ENCODE peak calls at places on chromosome 10, in four cellular contexts. T is dorsolateral prefrontal cortex, H is keratinocyte, R is HCT116. W is an unnamed sample.

GRCh38 chr10:118482393-118483331 is 112.8 kb downstream of the PRLHR start:
- DNase-seq in R (no peak), H (no peak), T (no peak), W (no peak)

GRCh38 chr10:29969255-29970011 is 90.0 kb downstream of the JCAD start:
- DNase-seq in T (no peak), H (no peak), R (no peak), W (no peak)

GRCh38 chr10:70692043-70692603 is 19.8 kb downstream of the ADAMTS14 start:
- DNase-seq in T (no peak), R (no peak), H (no peak), W (no peak)

GRCh38 chr10:24349379-24350110 is 140.6 kb downstream of the KIAA1217 start:
- DNase-seq in H (peak; percentile 32), T (no peak), R (no peak), W (peak; percentile 29)

GRCh38 chr10:122121059-122121458 is 132.1 kb downstream of the TACC2 start:
- DNase-seq in H (no peak), T (no peak), R (no peak), W (no peak)

GRCh38 chr10:61899045-61899444 is 2.5 kb upstream of the ARID5B start:
- DNase-seq in H (no peak), R (no peak), T (no peak), W (peak; percentile 74)

GRCh38 chr10:69101451-69102095 is 13.7 kb downstream of the SRGN start:
- DNase-seq in H (no peak), R (no peak), T (no peak), W (no peak)

GRCh38 chr10:86372785-86373239 is 6.2 kb upstream of the GRID1 start:
- DNase-seq in R (no peak), H (no peak), T (peak; percentile 37), W (no peak)

GRCh38 chr10:30818854-30819253 is 189.3 kb upstream of the LYZL2 start:
- DNase-seq in R (no peak), H (no peak), T (no peak), W (no peak)

GRCh38 chr10:96368971-96369370 is 10.2 kb upstream of the OPALIN start:
- DNase-seq in T (no peak), R (no peak), H (no peak), W (no peak)

GRCh38 chr10:129615381-129615780 is 148.3 kb downstream of the MGMT start:
- DNase-seq in T (no peak), R (no peak), H (no peak), W (no peak)

GRCh38 chr10:557792-558328 is 131.6 kb downstream of the DIP2C start:
- DNase-seq in H (no peak), R (peak; percentile 3), T (no peak), W (no peak)

GRCh38 chr10:117373848-117374505 is 1.3 kb downstream of the PDZD8 start:
- DNase-seq in H (no peak), T (no peak), R (no peak), W (peak; percentile 45)

GRCh38 chr10:122555431-122555830 is 5.1 kb upstream of the DMBT1 start:
- DNase-seq in H (no peak), R (no peak), T (no peak), W (no peak)

GRCh38 chr10:50219646-50220045 is 31.7 kb downstream of the ASAH2 start:
- DNase-seq in T (no peak), H (no peak), R (no peak), W (no peak)

GRCh38 chr10:17062009-17062408 is 67.6 kb downstream of the CUBN start:
- DNase-seq in T (no peak), R (peak; percentile 50), H (no peak), W (peak; percentile 62)

GRCh38 chr10:50385610-50386009 is 134.3 kb upstream of the ASAH2 start:
- DNase-seq in R (no peak), T (peak; percentile 43), H (no peak), W (no peak)

GRCh38 chr10:49688920-49689319 is 9.5 kb downstream of the C10orf53 start:
- DNase-seq in R (no peak), T (no peak), H (no peak), W (no peak)

GRCh38 chr10:113027230-113027573 is 77.2 kb downstream of the TCF7L2 start:
- DNase-seq in T (no peak), R (no peak), H (no peak), W (no peak)

GRCh38 chr10:73368238-73368637 is 9.6 kb upstream of the CFAP70 start:
- DNase-seq in H (no peak), R (no peak), T (no peak), W (no peak)

GRCh38 chr10:13102002-13102794 is 2.2 kb downstream of the OPTN start:
- DNase-seq in H (no peak), R (no peak), T (no peak), W (no peak)

GRCh38 chr10:94546058-94546595 is 539 bp downstream of the HELLS start:
- DNase-seq in H (no peak), R (no peak), T (no peak), W (peak; percentile 38)

GRCh38 chr10:5843814-5844705 is 30.8 kb upstream of the GDI2 start:
- DNase-seq in R (no peak), H (no peak), T (no peak), W (no peak)

GRCh38 chr10:3902054-3902808 is 117.2 kb upstream of the KLF6 start:
- DNase-seq in R (no peak), T (no peak), H (no peak), W (no peak)
- TF ChIP-seq CTCF in R (no peak), T (no peak), H (no peak), W (no peak)

DNA sequence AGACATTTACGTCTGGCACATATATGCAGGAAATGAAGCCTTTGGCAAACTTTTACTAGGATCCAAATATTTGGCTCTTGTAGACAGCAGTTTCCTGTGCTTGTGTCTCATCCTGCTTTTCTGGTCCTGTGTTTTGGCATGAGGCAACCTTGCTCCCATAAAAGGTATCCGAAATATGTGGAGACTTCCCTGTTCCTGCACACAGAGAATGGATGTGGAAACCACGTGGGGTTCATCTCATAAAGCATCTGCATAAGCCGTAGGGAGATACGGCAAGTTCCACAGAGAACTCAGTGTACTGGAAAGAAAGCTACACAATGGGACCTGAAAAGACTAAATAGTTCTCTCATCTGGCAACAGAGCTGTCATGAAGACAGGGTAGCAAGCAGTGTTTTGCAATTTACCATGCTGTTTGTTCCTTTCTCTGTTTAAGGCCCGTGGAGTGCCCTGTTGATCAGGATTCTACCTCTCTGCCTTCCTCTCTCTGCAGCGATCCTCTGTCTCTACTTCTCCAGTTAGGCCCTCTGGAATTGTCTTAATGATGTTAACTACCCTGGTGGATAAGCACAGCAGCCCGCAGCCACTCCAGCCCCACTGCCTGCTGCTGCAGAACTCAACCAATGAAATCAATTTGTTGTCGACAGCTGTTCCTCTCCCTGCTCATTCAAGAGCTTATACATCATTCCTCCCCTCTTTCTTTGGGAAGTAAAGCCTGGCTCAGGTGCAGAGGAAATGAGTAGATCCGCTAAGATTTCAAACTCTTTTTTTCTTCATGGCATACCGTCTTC is 293.6 kb downstream of the CSTF2T start:
- DNase-seq in H (no peak), R (no peak), T (no peak), W (peak; percentile 5)
- H3K27ac ChIP-seq in H (no peak overlapping the region), R (no peak overlapping the region), T (no peak overlapping the region), W (peak overlapping the region; percentile 70)

GRCh38 chr10:44164256-44164956 is 220.5 kb downstream of the CXCL12 start:
- DNase-seq in T (no peak), H (no peak), R (no peak), W (no peak)

GRCh38 chr10:44168478-44168877 is 216.4 kb downstream of the CXCL12 start:
- DNase-seq in T (no peak), R (no peak), H (no peak), W (no peak)

GRCh38 chr10:44166441-44166840 is 218.5 kb downstream of the CXCL12 start:
- DNase-seq in H (no peak), T (no peak), R (no peak), W (no peak)

GRCh38 chr10:44171765-44172164 is 213.1 kb downstream of the CXCL12 start:
- DNase-seq in H (no peak), R (no peak), T (no peak), W (no peak)

DNA sequence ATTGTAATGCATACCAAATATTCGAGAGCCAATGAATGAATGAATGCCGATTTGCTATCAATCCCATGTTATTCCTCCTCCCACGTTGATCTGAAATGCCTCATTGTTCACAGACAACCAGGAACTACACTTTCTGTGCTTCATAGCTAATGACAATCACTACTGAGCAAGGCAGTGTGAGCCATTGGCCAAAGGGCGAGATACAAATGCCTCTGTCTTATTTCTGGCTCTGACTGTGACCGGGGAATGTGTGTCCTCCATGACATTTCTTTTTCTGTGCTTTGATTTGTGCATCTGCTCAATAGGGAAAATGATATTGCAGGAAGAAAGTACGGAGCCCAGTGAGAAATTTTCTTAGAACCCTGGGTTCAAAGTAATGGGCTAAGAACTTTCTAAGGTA is 217.1 kb downstream of the CXCL12 start:
- DNase-seq in H (no peak), R (no peak), T (no peak), W (no peak)
- TF ChIP-seq CTCF in H (no peak), R (no peak), T (no peak), W (no peak)

GRCh38 chr10:102508506-102508905 is 4.7 kb downstream of the SUFU start:
- DNase-seq in R (no peak), T (no peak), H (no peak), W (no peak)
- H3K27ac ChIP-seq in R (no peak overlapping the region), T (no peak overlapping the region), H (no peak overlapping the region), W (no peak overlapping the region)

DNA sequence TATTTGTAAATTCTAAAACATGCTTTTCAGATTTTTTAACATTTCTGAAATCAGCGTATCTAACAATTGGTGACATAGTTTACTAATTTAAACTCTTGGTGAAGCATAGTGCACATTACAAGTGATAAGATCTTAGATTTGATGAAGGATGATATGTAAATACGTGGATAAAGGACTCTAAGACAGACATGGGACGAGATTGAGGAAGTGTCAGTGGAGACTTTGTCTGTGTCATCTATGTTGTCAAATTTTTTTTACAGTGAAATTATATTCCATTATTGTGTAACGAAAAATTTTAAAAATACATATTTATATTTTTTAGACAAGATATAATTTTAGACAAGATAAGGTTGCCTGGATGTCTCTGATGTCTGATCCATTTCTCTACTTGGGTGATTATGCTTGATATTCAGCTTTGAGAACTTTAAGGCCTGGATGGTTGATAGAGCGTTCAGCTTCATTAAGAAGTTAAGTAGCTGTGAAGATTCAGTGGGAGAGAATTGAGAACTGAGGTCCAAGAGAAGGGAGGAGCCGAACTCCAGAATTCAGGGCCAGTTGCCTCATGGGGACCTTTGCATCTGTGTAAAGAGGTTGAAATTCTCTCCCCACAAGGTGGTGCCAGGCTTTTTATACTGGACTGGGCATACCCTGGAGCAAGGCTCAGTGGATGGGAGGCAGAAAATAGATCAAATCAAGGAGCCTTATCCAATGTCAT is 62.7 kb downstream of the KAT6B start:
- DNase-seq in H (no peak), R (peak; percentile 3), T (no peak), W (peak; percentile 23)
- TF ChIP-seq CTCF in H (peak; percentile 50), R (peak; percentile 22), T (no peak), W (no peak)

GRCh38 chr10:110410329-110411046 is 87.2 kb upstream of the DUSP5 start:
- DNase-seq in T (no peak), R (peak; percentile 91), H (peak; percentile 96), W (peak; percentile 99)
- H3K27ac ChIP-seq in T (no peak overlapping the region), R (peak overlapping the region; percentile 95), H (peak overlapping the region; percentile 95), W (peak overlapping the region; percentile 96)

DNA sequence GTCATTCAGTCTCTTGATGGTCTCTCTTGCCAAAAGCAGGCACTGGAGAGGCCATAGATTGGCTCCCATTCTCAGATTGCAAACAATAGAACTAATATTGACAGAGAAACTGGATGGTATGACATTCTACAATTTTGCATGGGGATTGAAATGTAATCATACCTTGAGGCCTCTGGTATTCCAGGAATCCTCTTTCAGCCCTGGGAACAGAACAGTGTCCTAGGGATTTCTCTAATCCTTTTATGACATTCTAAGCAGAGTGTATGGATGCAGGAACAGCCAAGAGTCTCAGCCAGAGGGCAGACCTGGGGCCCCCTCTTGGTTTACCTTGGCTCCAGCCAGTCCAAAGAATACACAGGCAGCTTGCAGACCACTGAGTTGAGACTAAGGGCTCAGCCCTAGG is 206.4 kb downstream of the KCNMA1 start:
- DNase-seq in T (no peak), R (no peak), H (no peak), W (no peak)
- TF ChIP-seq CTCF in T (no peak), R (no peak), H (no peak), W (no peak)

GRCh38 chr10:114624422-114624821 is 33.7 kb downstream of the ABLIM1 start:
- DNase-seq in H (no peak), R (no peak), T (no peak), W (no peak)
- H3K27ac ChIP-seq in H (peak overlapping the region; percentile 61), R (peak overlapping the region; percentile 53), T (no peak overlapping the region), W (peak overlapping the region; percentile 32)